ENCODE peak calls at places on chromosomes 7 and 10, in ten cellular contexts. E is transverse colon, Z is cardiac muscle cell, K is heart left ventricle, T is spleen, I is breast epithelium, X is neural crest cell, B is tibial nerve, F is fibroblast of lung, D is cardiac fibroblast. C is an unnamed sample.

GRCh38 chr7:41131956-41132355 is 570.9 kb downstream of the INHBA start:
- DNase-seq in E (no peak), I (no peak), F (no peak), T (no peak), X (no peak), K (no peak), Z (no peak), D (no peak), B (no peak), C (no peak)

GRCh38 chr7:80542398-80542797 is 30.5 kb upstream of the GNAT3 start:
- DNase-seq in X (no peak), T (no peak), K (no peak), F (peak; percentile 97), Z (no peak), B (no peak), D (peak; percentile 81), I (no peak), E (no peak), C (no peak)

GRCh38 chr7:118029881-118030422 is 154.0 kb upstream of the LSM8 start:
- DNase-seq in I (no peak), T (no peak), E (no peak), F (no peak), Z (no peak), X (no peak), B (no peak), D (no peak), K (no peak), C (no peak)

GRCh38 chr10:123553810-123554430 is 112.2 kb upstream of the GPR26 start:
- DNase-seq in T (no peak), D (no peak), B (no peak), E (no peak), X (no peak), I (no peak), K (no peak), F (no peak), Z (no peak), C (no peak)

GRCh38 chr7:45573636-45574470 is at the start of gene ADCY1:
- DNase-seq in I (no peak), E (no peak), D (no peak), K (no peak), X (peak; percentile 45), B (no peak), F (no peak), T (peak; percentile 61), Z (peak; percentile 63), C (no peak)

GRCh38 chr10:113298616-113299015 is 254.2 kb upstream of the HABP2 start:
- DNase-seq in F (no peak), B (no peak), K (no peak), E (no peak), Z (no peak), X (no peak), I (no peak), T (no peak), D (no peak), C (no peak)

GRCh38 chr10:1465421-1465902 is 271.9 kb downstream of the ADARB2 start:
- DNase-seq in B (no peak), Z (no peak), X (no peak), K (no peak), I (no peak), E (no peak), D (no peak), F (no peak), T (no peak), C (no peak)

GRCh38 chr10:26675873-26676257 is 21.6 kb upstream of the PDSS1 start:
- DNase-seq in F (no peak), Z (no peak), X (no peak), I (no peak), B (no peak), T (no peak), D (no peak), E (no peak), K (no peak), C (no peak)

GRCh38 chr10:72062341-72062740 is 26.0 kb downstream of the SPOCK2 start:
- DNase-seq in B (no peak), I (no peak), K (no peak), Z (no peak), X (no peak), T (peak; percentile 69), E (no peak), D (no peak), F (no peak), C (no peak)

GRCh38 chr10:28875535-28876208 is 198.4 kb downstream of the BAMBI start:
- DNase-seq in D (peak; percentile 64), K (no peak), B (no peak), E (no peak), X (no peak), T (no peak), F (no peak), Z (peak; percentile 45), I (no peak), C (no peak)

GRCh38 chr7:5077740-5078139 is 32.1 kb downstream of the RBAK start:
- DNase-seq in T (no peak), B (no peak), I (no peak), Z (no peak), F (no peak), D (no peak), X (no peak), E (no peak), K (no peak), C (peak; percentile 19)

GRCh38 chr10:84957427-84957826 is 629.0 kb downstream of the CCSER2 start:
- DNase-seq in B (no peak), Z (no peak), F (no peak), K (no peak), E (no peak), D (no peak), T (no peak), I (no peak), X (no peak), C (no peak)

GRCh38 chr10:24952146-24952700 is at the start of gene PRTFDC1:
- DNase-seq in E (peak; percentile 64), Z (no peak), F (peak; percentile 56), B (peak; percentile 31), I (no peak), X (peak; percentile 56), T (peak; percentile 82), K (peak; percentile 43), D (peak; percentile 50), C (peak; percentile 48)

GRCh38 chr10:122277737-122278136 is 6.6 kb downstream of the BTBD16 start:
- DNase-seq in T (no peak), X (no peak), Z (no peak), D (no peak), E (no peak), K (no peak), F (no peak), B (no peak), I (no peak), C (no peak)

GRCh38 chr10:28713626-28714352 is 36.5 kb downstream of the BAMBI start:
- DNase-seq in T (no peak), D (no peak), I (no peak), F (no peak), Z (no peak), K (no peak), X (no peak), E (no peak), B (no peak), C (no peak)

GRCh38 chr10:86389441-86390193 is 23.0 kb upstream of the GRID1 start:
- DNase-seq in E (peak; percentile 70), D (peak; percentile 49), F (no peak), X (peak; percentile 45), K (no peak), B (no peak), T (no peak), I (no peak), Z (peak; percentile 79), C (peak; percentile 43)
- TF ChIP-seq CTCF in E (no peak), D (no peak), F (no peak), X (peak; percentile 28), K (no peak), B (no peak), T (no peak), I (no peak), Z (no peak), C (no peak)

DNA sequence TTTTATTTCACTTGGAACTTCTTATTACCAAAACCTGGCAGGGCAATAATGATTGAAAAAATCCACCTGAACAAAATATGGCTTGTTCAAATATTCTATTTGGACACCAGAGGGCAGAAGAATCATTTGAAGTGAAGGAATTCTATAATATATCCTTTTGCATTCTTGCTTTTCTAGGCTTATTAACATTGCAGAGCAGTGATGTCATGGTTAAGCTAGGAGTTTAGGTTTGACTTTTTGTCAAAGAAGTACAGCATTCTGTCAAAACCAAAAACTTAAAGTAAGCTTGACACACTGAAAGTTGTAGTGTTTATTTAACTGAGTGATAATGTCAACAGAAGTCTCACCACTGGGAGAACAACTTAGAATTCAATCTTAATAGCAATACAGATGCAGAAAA is 156.0 kb downstream of the SEMA3D start:
- DNase-seq in B (no peak), X (no peak), Z (peak; percentile 52), K (no peak), T (no peak), F (peak; percentile 78), I (no peak), E (no peak), D (peak; percentile 71), C (no peak)
- TF ChIP-seq CTCF in B (peak; percentile 42), X (peak; percentile 80), Z (peak; percentile 52), K (peak; percentile 33), T (no peak), F (peak; percentile 47), I (peak; percentile 40), E (peak; percentile 38), D (peak; percentile 34), C (peak; percentile 48)

GRCh38 chr10:101217450-101218281 is 11.6 kb downstream of the LBX1 start:
- DNase-seq in F (peak; percentile 30), E (peak; percentile 36), T (no peak), Z (peak; percentile 89), I (no peak), B (no peak), K (no peak), D (peak; percentile 37), X (peak; percentile 74), C (no peak)
- TF ChIP-seq CTCF in F (peak; percentile 34), E (peak; percentile 19), T (no peak), Z (peak; percentile 43), I (no peak), B (no peak), K (no peak), D (peak; percentile 32), X (peak; percentile 54), C (no peak)

GRCh38 chr7:16599860-16600259 is 45.7 kb downstream of the ANKMY2 start:
- DNase-seq in K (no peak), B (no peak), X (no peak), I (no peak), F (no peak), T (no peak), Z (no peak), E (no peak), D (no peak), C (no peak)

GRCh38 chr7:16606704-16607103 is 38.9 kb downstream of the ANKMY2 start:
- DNase-seq in K (no peak), B (no peak), D (no peak), E (no peak), T (no peak), I (no peak), F (no peak), X (no peak), Z (no peak), C (no peak)

GRCh38 chr7:16609842-16610450 is 35.6 kb downstream of the ANKMY2 start:
- DNase-seq in Z (no peak), K (no peak), I (no peak), D (no peak), B (no peak), X (no peak), E (no peak), F (no peak), T (no peak), C (no peak)

GRCh38 chr7:16603633-16604032 is 41.9 kb downstream of the ANKMY2 start:
- DNase-seq in X (no peak), K (no peak), I (no peak), B (no peak), Z (no peak), E (no peak), T (no peak), F (no peak), D (no peak), C (no peak)

GRCh38 chr7:16604054-16604453 is 41.5 kb downstream of the ANKMY2 start:
- DNase-seq in Z (no peak), B (no peak), E (no peak), D (peak; percentile 11), F (peak; percentile 57), I (no peak), X (no peak), K (no peak), T (no peak), C (no peak)
- TF ChIP-seq CTCF in Z (no peak), B (no peak), E (peak; percentile 21), D (peak; percentile 23), F (peak; percentile 46), I (no peak), X (peak; percentile 24), K (peak; percentile 11), T (no peak), C (no peak)

C was measured in activated CD8-positive, alpha-beta T cell treated with anti-CD3 and anti-CD28 coated beads for 36 hours.